ENCODE peak calls at places on chromosomes 13 and 19, in seven cellular contexts. One of them, this sample, is unnamed.

GRCh38 chr13:22836475-22836874 is 344.3 kb upstream of the SGCG start:
- DNase-seq in astrocyte: no peak
- DNase-seq in ascending aorta: no peak
- DNase-seq in fibroblast of the aortic adventitia: no peak
- DNase-seq in foreskin keratinocyte: no peak
- DNase-seq in CD4-positive, alpha-beta T cell: no peak
- DNase-seq in astrocyte of the spinal cord: no peak
- DNase-seq in this sample: no peak

GRCh38 chr13:28355822-28356371 is 139.0 kb downstream of the FLT1 start:
- DNase-seq in CD4-positive, alpha-beta T cell: no peak
- DNase-seq in astrocyte of the spinal cord: peak
- DNase-seq in astrocyte: peak
- DNase-seq in ascending aorta: no peak
- DNase-seq in foreskin keratinocyte: no peak
- DNase-seq in fibroblast of the aortic adventitia: peak
- DNase-seq in this sample: peak

GRCh38 chr13:21613791-21614190 is 9.8 kb upstream of the MICU2 start:
- DNase-seq in astrocyte: no peak
- DNase-seq in astrocyte of the spinal cord: no peak
- DNase-seq in CD4-positive, alpha-beta T cell: no peak
- DNase-seq in fibroblast of the aortic adventitia: no peak
- DNase-seq in foreskin keratinocyte: no peak
- DNase-seq in ascending aorta: no peak
- DNase-seq in this sample: no peak

GRCh38 chr19:49851456-49852259 is 699 bp downstream of the PTOV1 start:
- DNase-seq in foreskin keratinocyte: no peak
- DNase-seq in CD4-positive, alpha-beta T cell: peak
- DNase-seq in ascending aorta: no peak
- DNase-seq in astrocyte: no peak
- DNase-seq in astrocyte of the spinal cord: no peak
- DNase-seq in fibroblast of the aortic adventitia: no peak
- DNase-seq in this sample: no peak

GRCh38 chr13:40211586-40211968 is 454.9 kb downstream of the FOXO1 start:
- DNase-seq in fibroblast of the aortic adventitia: no peak
- DNase-seq in ascending aorta: no peak
- DNase-seq in foreskin keratinocyte: no peak
- DNase-seq in CD4-positive, alpha-beta T cell: no peak
- DNase-seq in astrocyte of the spinal cord: no peak
- DNase-seq in astrocyte: no peak
- DNase-seq in this sample: no peak

GRCh38 chr13:97719759-97720158 is 233.7 kb upstream of the IPO5 start:
- DNase-seq in astrocyte: no peak
- DNase-seq in foreskin keratinocyte: no peak
- DNase-seq in CD4-positive, alpha-beta T cell: no peak
- DNase-seq in fibroblast of the aortic adventitia: no peak
- DNase-seq in astrocyte of the spinal cord: no peak
- DNase-seq in ascending aorta: no peak
- DNase-seq in this sample: no peak

GRCh38 chr19:18340237-18340989 is at the start of gene PGPEP1:
- DNase-seq in ascending aorta: peak
- DNase-seq in CD4-positive, alpha-beta T cell: peak
- DNase-seq in astrocyte: peak
- DNase-seq in fibroblast of the aortic adventitia: peak
- DNase-seq in foreskin keratinocyte: no peak
- DNase-seq in astrocyte of the spinal cord: peak
- DNase-seq in this sample: peak

GRCh38 chr19:35788205-35788960 is 13.0 kb downstream of the ARHGAP33 start:
- DNase-seq in CD4-positive, alpha-beta T cell: no peak
- DNase-seq in astrocyte: no peak
- DNase-seq in fibroblast of the aortic adventitia: no peak
- DNase-seq in astrocyte of the spinal cord: no peak
- DNase-seq in foreskin keratinocyte: no peak
- DNase-seq in ascending aorta: no peak
- DNase-seq in this sample: no peak

GRCh38 chr13:113729329-113730019 is 29.6 kb upstream of the TMEM255B start:
- DNase-seq in ascending aorta: no peak
- DNase-seq in fibroblast of the aortic adventitia: peak
- DNase-seq in astrocyte: no peak
- DNase-seq in foreskin keratinocyte: no peak
- DNase-seq in CD4-positive, alpha-beta T cell: no peak
- DNase-seq in astrocyte of the spinal cord: no peak
- DNase-seq in this sample: no peak

GRCh38 chr19:19488041-19488874 is 27.1 kb downstream of the TSSK6 start:
- DNase-seq in astrocyte: no peak
- DNase-seq in ascending aorta: no peak
- DNase-seq in CD4-positive, alpha-beta T cell: no peak
- DNase-seq in astrocyte of the spinal cord: no peak
- DNase-seq in fibroblast of the aortic adventitia: peak
- DNase-seq in foreskin keratinocyte: no peak
- DNase-seq in this sample: peak

GRCh38 chr19:54729416-54730188 is 5.4 kb downstream of the KIR3DL3 start:
- DNase-seq in fibroblast of the aortic adventitia: no peak
- DNase-seq in foreskin keratinocyte: no peak
- DNase-seq in ascending aorta: no peak
- DNase-seq in astrocyte of the spinal cord: no peak
- DNase-seq in CD4-positive, alpha-beta T cell: no peak
- DNase-seq in astrocyte: no peak
- DNase-seq in this sample: no peak

GRCh38 chr19:8004723-8005513 is 523 bp downstream of the ELAVL1 start:
- DNase-seq in astrocyte of the spinal cord: peak
- DNase-seq in ascending aorta: no peak
- DNase-seq in astrocyte: no peak
- DNase-seq in fibroblast of the aortic adventitia: peak
- DNase-seq in CD4-positive, alpha-beta T cell: no peak
- DNase-seq in foreskin keratinocyte: no peak
- DNase-seq in this sample: peak

GRCh38 chr19:57053401-57053800 is 66.4 kb upstream of the USP29 start:
- DNase-seq in CD4-positive, alpha-beta T cell: no peak
- DNase-seq in astrocyte: no peak
- DNase-seq in astrocyte of the spinal cord: no peak
- DNase-seq in foreskin keratinocyte: no peak
- DNase-seq in fibroblast of the aortic adventitia: no peak
- DNase-seq in ascending aorta: no peak
- DNase-seq in this sample: no peak

GRCh38 chr19:13022859-13023636 is 27.8 kb downstream of the NFIX start:
- DNase-seq in CD4-positive, alpha-beta T cell: no peak
- DNase-seq in astrocyte of the spinal cord: peak
- DNase-seq in fibroblast of the aortic adventitia: peak
- DNase-seq in foreskin keratinocyte: peak
- DNase-seq in ascending aorta: no peak
- DNase-seq in astrocyte: peak
- DNase-seq in this sample: peak

GRCh38 chr19:18593367-18594095 is 4.9 kb downstream of the REX1BD start:
- DNase-seq in fibroblast of the aortic adventitia: no peak
- DNase-seq in ascending aorta: no peak
- DNase-seq in CD4-positive, alpha-beta T cell: no peak
- DNase-seq in astrocyte: no peak
- DNase-seq in foreskin keratinocyte: no peak
- DNase-seq in astrocyte of the spinal cord: no peak
- DNase-seq in this sample: no peak

GRCh38 chr13:40235160-40235796 is 431.2 kb downstream of the FOXO1 start:
- DNase-seq in fibroblast of the aortic adventitia: peak
- DNase-seq in astrocyte of the spinal cord: no peak
- DNase-seq in foreskin keratinocyte: no peak
- DNase-seq in CD4-positive, alpha-beta T cell: no peak
- DNase-seq in ascending aorta: no peak
- DNase-seq in astrocyte: peak
- DNase-seq in this sample: no peak

GRCh38 chr19:35622750-35623149 is 6.1 kb upstream of the RBM42 start:
- DNase-seq in astrocyte: no peak
- DNase-seq in ascending aorta: no peak
- DNase-seq in foreskin keratinocyte: no peak
- DNase-seq in astrocyte of the spinal cord: no peak
- DNase-seq in fibroblast of the aortic adventitia: no peak
- DNase-seq in CD4-positive, alpha-beta T cell: no peak
- DNase-seq in this sample: no peak

GRCh38 chr19:54905908-54906511 is at the start of gene NCR1:
- DNase-seq in astrocyte: no peak
- DNase-seq in CD4-positive, alpha-beta T cell: no peak
- DNase-seq in astrocyte of the spinal cord: no peak
- DNase-seq in ascending aorta: no peak
- DNase-seq in foreskin keratinocyte: no peak
- DNase-seq in fibroblast of the aortic adventitia: no peak
- DNase-seq in this sample: no peak

GRCh38 chr13:32802159-32802558 is 214.1 kb upstream of the KL start:
- DNase-seq in fibroblast of the aortic adventitia: no peak
- DNase-seq in astrocyte of the spinal cord: no peak
- DNase-seq in CD4-positive, alpha-beta T cell: no peak
- DNase-seq in astrocyte: no peak
- DNase-seq in foreskin keratinocyte: no peak
- DNase-seq in ascending aorta: no peak
- DNase-seq in this sample: peak

GRCh38 chr13:61128850-61129645 is 286.6 kb downstream of the PCDH20 start:
- DNase-seq in astrocyte of the spinal cord: peak
- DNase-seq in CD4-positive, alpha-beta T cell: no peak
- DNase-seq in fibroblast of the aortic adventitia: no peak
- DNase-seq in foreskin keratinocyte: no peak
- DNase-seq in astrocyte: peak
- DNase-seq in ascending aorta: no peak
- DNase-seq in this sample: no peak

GRCh38 chr13:58048670-58049069 is 417.1 kb downstream of the PCDH17 start:
- DNase-seq in astrocyte: peak
- DNase-seq in fibroblast of the aortic adventitia: no peak
- DNase-seq in astrocyte of the spinal cord: peak
- DNase-seq in foreskin keratinocyte: no peak
- DNase-seq in CD4-positive, alpha-beta T cell: no peak
- DNase-seq in ascending aorta: no peak
- DNase-seq in this sample: no peak

GRCh38 chr13:26280822-26281221 is 26.9 kb downstream of the CDK8 start:
- DNase-seq in astrocyte: peak
- DNase-seq in CD4-positive, alpha-beta T cell: no peak
- DNase-seq in foreskin keratinocyte: no peak
- DNase-seq in astrocyte of the spinal cord: peak
- DNase-seq in ascending aorta: no peak
- DNase-seq in fibroblast of the aortic adventitia: peak
- DNase-seq in this sample: peak

GRCh38 chr13:101579291-101579802 is 126.9 kb downstream of the ITGBL1 start:
- DNase-seq in fibroblast of the aortic adventitia: peak
- DNase-seq in CD4-positive, alpha-beta T cell: no peak
- DNase-seq in astrocyte: peak
- DNase-seq in foreskin keratinocyte: no peak
- DNase-seq in astrocyte of the spinal cord: peak
- DNase-seq in ascending aorta: no peak
- DNase-seq in this sample: peak

GRCh38 chr13:30805132-30805537 is 69.8 kb downstream of the ALOX5AP start:
- DNase-seq in astrocyte of the spinal cord: no peak
- DNase-seq in CD4-positive, alpha-beta T cell: no peak
- DNase-seq in foreskin keratinocyte: no peak
- DNase-seq in fibroblast of the aortic adventitia: no peak
- DNase-seq in ascending aorta: no peak
- DNase-seq in astrocyte: no peak
- DNase-seq in this sample: no peak

GRCh38 chr13:76822691-76823267 is 63.4 kb downstream of the KCTD12 start:
- DNase-seq in ascending aorta: no peak
- DNase-seq in foreskin keratinocyte: peak
- DNase-seq in CD4-positive, alpha-beta T cell: no peak
- DNase-seq in astrocyte: peak
- DNase-seq in astrocyte of the spinal cord: no peak
- DNase-seq in fibroblast of the aortic adventitia: peak
- DNase-seq in this sample: peak

GRCh38 chr13:109207618-109208017 is 578.2 kb downstream of the MYO16 start:
- DNase-seq in astrocyte of the spinal cord: no peak
- DNase-seq in ascending aorta: no peak
- DNase-seq in foreskin keratinocyte: no peak
- DNase-seq in astrocyte: no peak
- DNase-seq in CD4-positive, alpha-beta T cell: no peak
- DNase-seq in fibroblast of the aortic adventitia: no peak
- DNase-seq in this sample: no peak
- TF ChIP-seq CTCF in astrocyte of the spinal cord: no peak
- TF ChIP-seq CTCF in ascending aorta: no peak
- TF ChIP-seq CTCF in foreskin keratinocyte: no peak
- TF ChIP-seq CTCF in astrocyte: no peak
- TF ChIP-seq CTCF in CD4-positive, alpha-beta T cell: no peak
- TF ChIP-seq CTCF in fibroblast of the aortic adventitia: no peak
- TF ChIP-seq CTCF in this sample: no peak

DNA sequence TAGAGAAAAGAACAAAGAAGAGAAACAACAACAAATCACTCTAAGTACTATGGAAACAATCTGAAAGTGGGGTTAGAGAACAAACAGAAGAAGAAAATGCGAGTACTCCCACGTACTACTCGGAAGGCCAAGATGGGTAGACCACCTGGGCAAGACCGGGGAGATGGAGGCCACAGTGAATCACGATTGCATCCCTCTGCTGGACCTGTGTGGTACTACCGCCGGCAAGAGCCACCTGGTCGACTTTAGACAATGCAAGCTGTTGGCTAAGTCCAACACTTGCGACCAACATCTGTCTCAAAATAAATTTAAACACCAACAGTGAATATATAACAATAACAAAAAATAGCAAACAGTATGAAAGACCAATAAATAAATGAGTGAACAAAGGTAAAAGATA is 45.5 kb upstream of the ZNF91 start:
- DNase-seq in astrocyte of the spinal cord: no peak
- DNase-seq in CD4-positive, alpha-beta T cell: no peak
- DNase-seq in ascending aorta: no peak
- DNase-seq in astrocyte: no peak
- DNase-seq in fibroblast of the aortic adventitia: no peak
- DNase-seq in foreskin keratinocyte: no peak
- DNase-seq in this sample: no peak
- TF ChIP-seq CTCF in astrocyte of the spinal cord: peak
- TF ChIP-seq CTCF in CD4-positive, alpha-beta T cell: peak
- TF ChIP-seq CTCF in ascending aorta: no peak
- TF ChIP-seq CTCF in astrocyte: peak
- TF ChIP-seq CTCF in fibroblast of the aortic adventitia: peak
- TF ChIP-seq CTCF in foreskin keratinocyte: peak
- TF ChIP-seq CTCF in this sample: peak

GRCh38 chr13:112711528-112712265 is 21.9 kb downstream of the ATP11A start:
- DNase-seq in astrocyte: peak
- DNase-seq in foreskin keratinocyte: peak
- DNase-seq in ascending aorta: peak
- DNase-seq in CD4-positive, alpha-beta T cell: no peak
- DNase-seq in astrocyte of the spinal cord: peak
- DNase-seq in fibroblast of the aortic adventitia: peak
- DNase-seq in this sample: peak
- TF ChIP-seq CTCF in astrocyte: no peak
- TF ChIP-seq CTCF in foreskin keratinocyte: peak
- TF ChIP-seq CTCF in ascending aorta: no peak
- TF ChIP-seq CTCF in CD4-positive, alpha-beta T cell: no peak
- TF ChIP-seq CTCF in astrocyte of the spinal cord: no peak
- TF ChIP-seq CTCF in fibroblast of the aortic adventitia: peak
- TF ChIP-seq CTCF in this sample: peak

GRCh38 chr19:48458016-48458415 is 2.6 kb downstream of the KCNJ14 start:
- DNase-seq in ascending aorta: no peak
- DNase-seq in foreskin keratinocyte: no peak
- DNase-seq in astrocyte of the spinal cord: no peak
- DNase-seq in fibroblast of the aortic adventitia: no peak
- DNase-seq in astrocyte: no peak
- DNase-seq in CD4-positive, alpha-beta T cell: no peak
- DNase-seq in this sample: peak
- TF ChIP-seq CTCF in ascending aorta: no peak
- TF ChIP-seq CTCF in foreskin keratinocyte: no peak
- TF ChIP-seq CTCF in astrocyte of the spinal cord: no peak
- TF ChIP-seq CTCF in fibroblast of the aortic adventitia: no peak
- TF ChIP-seq CTCF in astrocyte: no peak
- TF ChIP-seq CTCF in CD4-positive, alpha-beta T cell: no peak
- TF ChIP-seq CTCF in this sample: no peak